ENCODE peak calls at places on chromosome 20, in five cellular contexts. O, Y, K, R and N are unnamed samples.

GRCh38 chr20:25478889-25479568 is 71.6 kb downstream of the GINS1 start:
- DNase-seq in O (no peak), Y (no peak), K (no peak), R (no peak), N (no peak)

GRCh38 chr20:35561671-35562070 is 19.8 kb downstream of the ERGIC3 start:
- DNase-seq in O (no peak), Y (no peak), K (no peak), R (no peak), N (no peak)

GRCh38 chr20:25195962-25196700 is 619 bp downstream of the ENTPD6 start:
- DNase-seq in O (no peak), Y (no peak), K (no peak), R (peak), N (no peak)

GRCh38 chr20:4234128-4234527 is 218.8 kb upstream of the RNF24 start:
- DNase-seq in O (peak), Y (no peak), K (no peak), R (no peak), N (no peak)

GRCh38 chr20:23541330-23541729 is 27.0 kb downstream of the CST9L start:
- DNase-seq in O (no peak), Y (no peak), K (no peak), R (no peak), N (no peak)

GRCh38 chr20:35093245-35093884 is 758 bp upstream of the TRPC4AP start:
- DNase-seq in O (peak), Y (no peak), K (no peak), R (no peak), N (no peak)

GRCh38 chr20:10469599-10469998 is 34.5 kb downstream of the SLX4IP start:
- DNase-seq in O (peak), Y (peak), K (no peak), R (no peak), N (no peak)

GRCh38 chr20:62840244-62841197 is 21.1 kb downstream of the TCFL5 start:
- DNase-seq in O (no peak), Y (no peak), K (no peak), R (no peak), N (no peak)

GRCh38 chr20:47493175-47493953 is 8.3 kb upstream of the NCOA3 start:
- DNase-seq in O (peak), Y (no peak), K (no peak), R (peak), N (peak)

GRCh38 chr20:23129256-23129655 is 43.1 kb upstream of the CD93 start:
- DNase-seq in O (no peak), Y (no peak), K (no peak), R (no peak), N (no peak)

GRCh38 chr20:11337361-11338130 is 580.1 kb upstream of the BTBD3 start:
- DNase-seq in O (no peak), Y (no peak), K (no peak), R (no peak), N (no peak)

GRCh38 chr20:53539516-53539915 is 54.1 kb downstream of the ZNF217 start:
- DNase-seq in O (no peak), Y (no peak), K (no peak), R (no peak), N (no peak)

GRCh38 chr20:62651285-62652021 is 9.2 kb downstream of the SLCO4A1 start:
- DNase-seq in O (peak), Y (no peak), K (no peak), R (peak), N (peak)

GRCh38 chr20:53949319-53949839 is 121.0 kb downstream of the BCAS1 start:
- DNase-seq in O (peak), Y (no peak), K (no peak), R (peak), N (peak)

GRCh38 chr20:15708984-15709598 is 864.2 kb downstream of the KIF16B start:
- DNase-seq in O (no peak), Y (peak), K (no peak), R (no peak), N (no peak)

GRCh38 chr20:53161073-53161472 is 188.9 kb downstream of the TSHZ2 start:
- DNase-seq in O (no peak), Y (no peak), K (no peak), R (no peak), N (no peak)

GRCh38 chr20:50369225-50370035 is 140.8 kb upstream of the PTPN1 start:
- DNase-seq in O (no peak), Y (no peak), K (no peak), R (no peak), N (no peak)

GRCh38 chr20:57959018-57959417 is 249.2 kb upstream of the PMEPA1 start:
- DNase-seq in O (peak), Y (no peak), K (no peak), R (no peak), N (no peak)

GRCh38 chr20:22794200-22794599 is 209.8 kb upstream of the FOXA2 start:
- DNase-seq in O (no peak), Y (no peak), K (no peak), R (no peak), N (no peak)

GRCh38 chr20:53914861-53915458 is 155.4 kb downstream of the BCAS1 start:
- DNase-seq in O (no peak), Y (no peak), K (no peak), R (no peak), N (no peak)

GRCh38 chr20:36441416-36441815 is 99.9 kb upstream of the MYL9 start:
- DNase-seq in O (no peak), Y (no peak), K (peak), R (no peak), N (no peak)

GRCh38 chr20:32982617-32983458 is 21.4 kb downstream of the SUN5 start:
- DNase-seq in O (no peak), Y (no peak), K (no peak), R (no peak), N (no peak)

DNA sequence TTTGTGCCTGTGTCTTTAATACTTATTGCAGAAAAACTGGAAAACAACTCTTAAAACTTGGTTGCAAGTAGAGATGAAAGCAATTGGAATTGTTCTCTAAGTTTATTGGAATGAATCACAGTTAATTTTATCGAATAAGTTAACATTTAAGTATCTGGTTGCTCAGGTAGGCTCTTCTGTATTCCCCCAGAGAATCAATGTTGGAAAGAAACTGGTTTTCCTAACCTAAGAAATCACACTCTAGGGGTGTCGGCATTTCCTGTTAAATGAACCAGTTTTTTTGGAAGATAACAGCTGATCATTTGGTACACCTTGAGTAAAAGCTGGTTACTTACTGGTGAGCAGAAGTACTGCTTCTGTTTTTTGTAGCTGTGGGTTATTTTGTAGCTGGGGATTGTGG is 5.2 kb downstream of the TFAP2C start:
- DNase-seq in O (no peak), Y (no peak), K (no peak), R (no peak), N (no peak)
- H3K4me3 ChIP-seq in O (no peak), Y (no peak), K (no peak), R (no peak), N (no peak)

GRCh38 chr20:61354501-61354900 is 102.4 kb downstream of the CDH4 start:
- DNase-seq in O (no peak), Y (no peak), K (no peak), R (no peak), N (no peak)

GRCh38 chr20:61353261-61353995 is 101.4 kb downstream of the CDH4 start:
- DNase-seq in O (peak), Y (no peak), K (no peak), R (no peak), N (no peak)

GRCh38 chr20:61350500-61351250 is 98.6 kb downstream of the CDH4 start:
- DNase-seq in O (no peak), Y (no peak), K (no peak), R (no peak), N (no peak)

GRCh38 chr20:61353996-61354390 is 101.9 kb downstream of the CDH4 start:
- DNase-seq in O (no peak), Y (no peak), K (no peak), R (no peak), N (no peak)

GRCh38 chr20:61352381-61353260 is 100.6 kb downstream of the CDH4 start:
- DNase-seq in O (no peak), Y (no peak), K (no peak), R (no peak), N (no peak)
- H3K4me3 ChIP-seq in O (no peak), Y (no peak), K (no peak), R (no peak), N (no peak)

GRCh38 chr20:51958636-51959542 is 156.6 kb upstream of the SALL4 start:
- DNase-seq in O (peak), Y (no peak), K (no peak), R (no peak), N (no peak)
- H3K4me3 ChIP-seq in O (peak), Y (no peak), K (no peak), R (no peak), N (no peak)

GRCh38 chr20:17664025-17664638 is 17.9 kb downstream of the RRBP1 start:
- DNase-seq in O (no peak), Y (no peak), K (no peak), R (no peak), N (no peak)
- H3K4me3 ChIP-seq in O (no peak), Y (no peak), K (no peak), R (no peak), N (no peak)

GRCh38 chr20:31936430-31936829 is 15.4 kb downstream of the PDRG1 start:
- DNase-seq in O (no peak), Y (no peak), K (no peak), R (no peak), N (no peak)

GRCh38 chr20:31930758-31931157 is 21.1 kb downstream of the PDRG1 start:
- DNase-seq in O (no peak), Y (no peak), K (no peak), R (no peak), N (no peak)

GRCh38 chr20:31934491-31934890 is 17.4 kb downstream of the PDRG1 start:
- DNase-seq in O (no peak), Y (no peak), K (no peak), R (no peak), N (no peak)

GRCh38 chr20:31934968-31935764 is 16.7 kb downstream of the PDRG1 start:
- DNase-seq in O (no peak), Y (peak), K (no peak), R (no peak), N (no peak)

GRCh38 chr20:31933698-31934097 is 18.1 kb downstream of the PDRG1 start:
- DNase-seq in O (no peak), Y (no peak), K (no peak), R (no peak), N (no peak)
- H3K4me3 ChIP-seq in O (no peak), Y (no peak), K (no peak), R (no peak), N (no peak)

DNA sequence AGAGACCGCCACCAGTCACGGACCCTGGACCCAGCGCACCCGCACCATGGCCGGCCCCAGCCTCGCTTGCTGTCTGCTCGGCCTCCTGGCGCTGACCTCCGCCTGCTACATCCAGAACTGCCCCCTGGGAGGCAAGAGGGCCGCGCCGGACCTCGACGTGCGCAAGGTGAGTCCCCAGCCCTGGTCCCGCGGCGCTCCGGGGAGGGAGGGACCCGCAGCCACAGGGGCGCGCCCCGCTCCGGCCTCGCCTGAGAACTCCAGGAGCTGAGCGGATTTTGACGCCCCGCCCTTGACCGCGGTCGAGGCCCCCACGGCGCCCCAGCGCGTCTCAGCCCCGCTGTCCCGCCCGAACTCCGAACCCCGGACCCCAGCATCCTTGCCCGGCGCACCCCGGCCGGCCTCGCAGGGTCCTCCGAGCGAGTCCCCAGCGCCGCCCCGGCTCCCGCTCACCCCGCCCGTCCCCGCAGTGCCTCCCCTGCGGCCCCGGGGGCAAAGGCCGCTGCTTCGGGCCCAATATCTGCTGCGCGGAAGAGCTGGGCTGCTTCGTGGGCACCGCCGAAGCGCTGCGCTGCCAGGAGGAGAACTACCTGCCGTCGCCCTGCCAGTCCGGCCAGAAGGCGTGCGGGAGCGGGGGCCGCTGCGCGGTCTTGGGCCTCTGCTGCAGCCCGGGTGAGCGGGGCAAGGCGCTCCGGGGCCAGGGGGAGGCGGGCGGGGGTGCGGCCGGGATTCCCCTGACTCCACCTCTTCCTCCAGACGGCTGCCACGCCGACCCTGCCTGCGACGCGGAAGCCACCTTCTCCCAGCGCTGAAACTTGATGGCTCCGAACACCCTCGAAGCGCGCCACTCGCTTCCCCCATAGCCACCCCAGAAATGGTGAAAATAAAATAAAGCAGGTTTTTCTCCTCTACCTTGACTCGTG is at the start of gene OXT:
- DNase-seq in O (no peak), Y (no peak), K (no peak), R (peak), N (peak)
- H3K4me3 ChIP-seq in O (peak), Y (peak), K (peak), R (peak), N (peak)

DNA sequence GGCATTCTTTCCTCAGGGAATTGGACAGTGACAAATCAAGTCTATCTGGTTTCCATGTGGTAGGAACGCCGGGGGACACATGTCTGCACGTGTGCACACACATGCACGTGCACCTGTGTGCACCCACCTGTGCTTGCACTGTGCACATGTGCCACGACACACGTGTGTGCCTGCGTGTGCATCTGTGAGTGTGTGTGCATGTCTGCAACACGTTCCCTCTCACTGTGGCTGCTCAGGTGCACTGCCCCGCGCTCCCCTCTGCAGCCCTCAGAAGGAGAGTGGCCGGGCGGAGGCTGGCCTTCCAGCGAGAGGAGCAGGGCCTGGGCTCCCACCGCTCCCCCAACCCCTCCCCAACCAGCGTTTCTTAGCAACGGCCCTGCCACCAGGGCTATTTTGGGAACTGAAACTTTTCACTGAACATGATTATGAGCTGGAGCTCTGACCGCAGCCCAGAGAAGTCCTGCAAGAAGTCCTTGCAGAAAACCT is 147.8 kb downstream of the PHACTR3 start:
- DNase-seq in O (peak), Y (no peak), K (no peak), R (no peak), N (no peak)
- H3K4me3 ChIP-seq in O (no peak), Y (no peak), K (no peak), R (no peak), N (no peak)

GRCh38 chr20:59028812-59029211 is 3.3 kb downstream of the ATP5F1E start:
- DNase-seq in O (no peak), Y (peak), K (no peak), R (no peak), N (no peak)
- H3K4me3 ChIP-seq in O (peak), Y (no peak), K (peak), R (no peak), N (no peak)